ENCODE peak calls at places on chromosomes 4 and X, in ten cellular contexts. R is heart left ventricle, U is HL-60, Q is mesendoderm, P is gastrocnemius medialis, M is fibroblast of lung, G is PC-9, N is OCI-LY7, O is right lobe of liver, J is tibial artery. H is an unnamed sample.

GRCh38 chrX:80876877-80877276 is 67.2 kb upstream of the BRWD3 start:
- DNase-seq in M (peak), P (no peak), O (no peak), N (peak), U (no peak), J (no peak), R (no peak), Q (peak), G (no peak), H (no peak)

GRCh38 chrX:71095033-71095432 is 618 bp upstream of the FOXO4 start:
- DNase-seq in G (no peak), Q (no peak), O (no peak), R (no peak), N (no peak), M (no peak), U (no peak), P (no peak), J (no peak), H (no peak)

GRCh38 chrX:80550722-80551121 is 130.5 kb downstream of the TENT5D start:
- DNase-seq in G (no peak), N (peak), P (no peak), J (no peak), M (no peak), R (no peak), O (no peak), U (no peak), Q (peak), H (no peak)

GRCh38 chr4:16674133-16674532 is 224.3 kb downstream of the LDB2 start:
- DNase-seq in M (no peak), O (no peak), U (no peak), P (no peak), Q (no peak), G (no peak), J (no peak), N (no peak), R (no peak), H (no peak)

GRCh38 chr4:147175460-147176025 is 229.9 kb upstream of the TTC29 start:
- DNase-seq in Q (peak), R (no peak), O (no peak), M (no peak), N (no peak), J (no peak), P (no peak), U (no peak), G (no peak), H (no peak)

GRCh38 chrX:3803305-3803704 is 89.9 kb upstream of the PRKX start:
- DNase-seq in N (no peak), R (no peak), O (no peak), G (no peak), P (no peak), Q (no peak), J (no peak), M (no peak), U (no peak), H (no peak)

GRCh38 chr4:162727232-162727631 is 439.5 kb downstream of the NAF1 start:
- DNase-seq in J (no peak), Q (no peak), P (no peak), R (no peak), O (no peak), U (no peak), N (no peak), M (no peak), G (no peak), H (no peak)

GRCh38 chr4:60723796-60724195 is 476.3 kb upstream of the ADGRL3 start:
- DNase-seq in Q (peak), U (no peak), O (no peak), J (no peak), R (no peak), G (no peak), P (no peak), M (no peak), N (no peak), H (no peak)

GRCh38 chr4:84606645-84607044 is 23.7 kb downstream of the CDS1 start:
- DNase-seq in G (no peak), N (no peak), R (no peak), Q (no peak), O (no peak), U (no peak), P (no peak), M (no peak), J (no peak), H (no peak)

GRCh38 chr4:105709081-105709450 is 482 bp downstream of the GSTCD start:
- DNase-seq in Q (peak), U (no peak), O (no peak), N (peak), G (no peak), R (no peak), J (no peak), M (peak), P (peak), H (no peak)

GRCh38 chrX:48945517-48946348 is 11.7 kb downstream of the OTUD5 start:
- DNase-seq in M (peak), J (no peak), R (peak), P (peak), O (peak), G (no peak), U (no peak), Q (peak), N (peak), H (no peak)

GRCh38 chr4:139552506-139552905 is 3.5 kb downstream of the SETD7 start:
- DNase-seq in R (no peak), U (no peak), Q (peak), P (no peak), G (no peak), O (no peak), J (no peak), N (no peak), M (no peak), H (no peak)

GRCh38 chr4:179196511-179196910 is 1754.3 kb upstream of the AGA start:
- DNase-seq in J (no peak), Q (peak), N (no peak), G (no peak), P (no peak), M (peak), U (no peak), O (no peak), R (no peak), H (no peak)

GRCh38 chrX:47502591-47503222 is 19.7 kb upstream of the ZNF41 start:
- DNase-seq in O (no peak), J (no peak), G (peak), U (no peak), P (no peak), Q (no peak), N (no peak), R (no peak), M (peak), H (no peak)

GRCh38 chrX:71671043-71671829 is 3.9 kb downstream of the LOC101059915 start:
- DNase-seq in M (no peak), R (no peak), J (no peak), G (no peak), N (no peak), P (no peak), O (no peak), Q (no peak), U (no peak), H (no peak)

GRCh38 chr4:73869130-73870055 is at the start of gene CXCL1:
- DNase-seq in Q (peak), U (no peak), O (peak), R (peak), J (no peak), P (no peak), M (no peak), N (no peak), G (no peak), H (no peak)

GRCh38 chr4:118738999-118739690 is 54.0 kb downstream of the METTL14 start:
- DNase-seq in O (no peak), J (no peak), Q (no peak), M (no peak), U (no peak), N (no peak), G (no peak), P (no peak), R (no peak), H (no peak)
- H3K27ac ChIP-seq in O (no peak), J (no peak), Q (no peak), M (no peak), U (no peak), N (no peak), G (no peak), P (no peak), R (no peak), H (no peak)

DNA sequence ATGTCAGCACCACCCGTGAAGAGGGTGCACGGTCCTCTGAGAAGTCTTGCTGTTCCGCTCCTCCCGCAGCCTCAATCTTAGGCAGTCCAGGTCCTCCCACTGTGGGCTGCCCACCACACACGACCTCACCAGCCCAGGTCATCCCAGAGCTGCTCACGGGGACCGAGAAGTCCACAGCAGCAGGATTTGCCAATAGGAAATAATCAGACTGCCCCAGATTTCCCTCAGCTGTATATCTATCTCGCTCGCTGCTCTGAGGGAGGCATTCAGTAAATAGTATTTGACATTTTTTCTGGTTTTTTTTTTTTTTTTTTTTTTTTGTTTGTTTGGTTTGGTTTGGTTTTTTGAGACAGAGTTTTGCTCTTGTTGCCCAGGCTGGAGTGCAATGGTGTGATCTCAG is 83.8 kb downstream of the STOX2 start:
- DNase-seq in N (no peak), M (no peak), P (peak), J (no peak), Q (no peak), U (no peak), G (no peak), R (no peak), O (no peak), H (no peak)
- H3K27ac ChIP-seq in N (no peak), M (peak), P (peak), J (no peak), Q (no peak), U (peak), G (peak), R (peak), O (no peak), H (peak)

GRCh38 chr4:156291317-156291716 is 337.7 kb upstream of the CTSO start:
- DNase-seq in Q (no peak), N (no peak), M (peak), O (no peak), P (no peak), J (no peak), U (no peak), R (no peak), G (no peak), H (no peak)
- H3K27ac ChIP-seq in Q (no peak), N (no peak), M (no peak), O (no peak), P (no peak), J (no peak), U (no peak), R (no peak), G (no peak), H (no peak)

GRCh38 chrX:42714981-42715688 is 62.8 kb downstream of the PPP1R2C start:
- DNase-seq in J (peak), N (no peak), O (peak), U (no peak), P (no peak), R (no peak), G (no peak), Q (peak), M (peak), H (peak)
- H3K27ac ChIP-seq in J (peak), N (no peak), O (no peak), U (no peak), P (no peak), R (no peak), G (no peak), Q (no peak), M (no peak), H (peak)

DNA sequence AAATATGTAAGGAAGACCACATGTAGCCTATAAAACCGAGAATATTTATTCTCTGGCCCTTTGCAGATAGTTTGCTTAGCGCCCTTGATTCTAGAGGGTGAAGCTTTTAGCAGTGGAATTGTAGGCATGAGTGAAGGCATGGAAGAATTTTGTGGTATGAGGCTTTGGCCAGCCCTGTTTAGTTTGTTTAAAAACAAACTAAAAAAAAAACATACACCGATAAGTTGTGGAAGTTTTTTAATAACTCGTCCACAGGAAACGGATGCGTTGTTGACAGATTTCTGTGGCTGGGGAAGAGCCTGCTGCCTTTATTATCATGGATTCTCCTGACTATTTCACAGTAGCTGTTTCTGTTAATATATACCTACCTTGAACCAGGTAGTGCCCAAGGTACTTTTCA is 194.7 kb upstream of the LNX1 start:
- DNase-seq in P (no peak), N (no peak), G (no peak), O (no peak), Q (no peak), M (no peak), U (no peak), J (no peak), R (no peak), H (no peak)
- H3K27ac ChIP-seq in P (no peak), N (no peak), G (no peak), O (no peak), Q (no peak), M (no peak), U (no peak), J (no peak), R (no peak), H (no peak)

GRCh38 chr4:151407018-151407417 is 2.0 kb upstream of the FHIP1A start:
- DNase-seq in N (no peak), Q (no peak), J (no peak), R (no peak), G (no peak), P (no peak), M (no peak), O (no peak), U (no peak), H (no peak)

GRCh38 chr4:151409470-151410313 is 716 bp downstream of the FHIP1A start:
- DNase-seq in U (peak), N (no peak), O (peak), R (no peak), M (no peak), G (peak), J (peak), P (peak), Q (peak), H (no peak)

GRCh38 chr4:151408380-151408629 is 671 bp upstream of the FHIP1A start:
- DNase-seq in O (no peak), P (no peak), U (no peak), J (no peak), R (no peak), M (no peak), G (no peak), N (no peak), Q (no peak), H (no peak)

GRCh38 chr4:151407466-151408379 is 1.3 kb upstream of the FHIP1A start:
- DNase-seq in Q (peak), G (no peak), N (no peak), U (peak), J (no peak), O (peak), R (peak), P (peak), M (no peak), H (peak)

GRCh38 chr4:151408630-151409469 is at the start of gene FHIP1A:
- DNase-seq in J (peak), O (peak), P (peak), G (peak), R (peak), U (peak), M (peak), Q (peak), N (peak), H (peak)
- H3K27ac ChIP-seq in J (peak), O (peak), P (peak), G (peak), R (no peak), U (no peak), M (no peak), Q (peak), N (no peak), H (peak)

GRCh38 chr4:185697488-185697887 is 114.5 kb downstream of the SORBS2 start:
- DNase-seq in R (no peak), O (no peak), U (no peak), P (no peak), N (no peak), J (no peak), M (no peak), G (no peak), Q (no peak), H (no peak)

GRCh38 chr4:185695743-185696142 is 116.3 kb downstream of the SORBS2 start:
- DNase-seq in J (no peak), Q (no peak), O (no peak), U (no peak), M (no peak), G (no peak), P (no peak), N (no peak), R (no peak), H (no peak)

GRCh38 chr4:185700048-185700447 is 111.9 kb downstream of the SORBS2 start:
- DNase-seq in O (no peak), M (no peak), R (no peak), U (no peak), Q (no peak), J (no peak), P (no peak), N (no peak), G (no peak), H (peak)

GRCh38 chr4:185702147-185702663 is 109.8 kb downstream of the SORBS2 start:
- DNase-seq in O (no peak), M (no peak), R (no peak), N (no peak), P (no peak), J (no peak), Q (no peak), G (no peak), U (no peak), H (no peak)

GRCh38 chr4:185700635-185701034 is 111.4 kb downstream of the SORBS2 start:
- DNase-seq in O (no peak), N (no peak), P (no peak), Q (no peak), R (no peak), U (no peak), J (no peak), G (no peak), M (no peak), H (no peak)
- H3K27ac ChIP-seq in O (peak), N (no peak), P (no peak), Q (no peak), R (no peak), U (no peak), J (peak), G (no peak), M (no peak), H (peak)

GRCh38 chr4:133865606-133866327 is 335.8 kb downstream of the PABPC4L start:
- DNase-seq in G (peak), N (no peak), M (peak), U (no peak), O (no peak), J (no peak), R (no peak), P (no peak), Q (peak), H (no peak)
- H3K27ac ChIP-seq in G (no peak), N (no peak), M (peak), U (no peak), O (no peak), J (no peak), R (no peak), P (no peak), Q (no peak), H (no peak)

DNA sequence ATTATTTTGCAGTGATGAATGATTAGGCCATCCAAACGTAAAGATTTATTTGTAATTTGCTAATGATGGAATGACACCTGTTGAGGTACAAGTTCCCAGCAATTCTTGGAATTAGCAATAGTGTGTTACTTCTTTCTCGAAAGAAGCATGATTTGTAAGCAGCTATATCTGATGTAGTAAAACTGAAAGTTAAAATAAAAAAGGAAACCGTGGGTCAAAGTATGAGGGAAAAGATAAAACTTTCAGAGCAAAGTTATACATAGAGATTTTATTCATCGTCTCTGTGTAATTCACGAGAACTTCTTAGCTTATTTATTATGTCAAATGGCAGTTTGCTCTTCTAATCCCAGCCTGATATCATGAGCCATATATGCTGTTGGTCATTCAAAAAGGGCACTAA is 59.0 kb downstream of the NFKB1 start:
- DNase-seq in M (no peak), O (no peak), P (no peak), N (no peak), J (no peak), R (no peak), Q (no peak), G (no peak), U (no peak), H (no peak)
- H3K27ac ChIP-seq in M (no peak), O (no peak), P (no peak), N (no peak), J (peak), R (no peak), Q (no peak), G (no peak), U (no peak), H (peak)

DNA sequence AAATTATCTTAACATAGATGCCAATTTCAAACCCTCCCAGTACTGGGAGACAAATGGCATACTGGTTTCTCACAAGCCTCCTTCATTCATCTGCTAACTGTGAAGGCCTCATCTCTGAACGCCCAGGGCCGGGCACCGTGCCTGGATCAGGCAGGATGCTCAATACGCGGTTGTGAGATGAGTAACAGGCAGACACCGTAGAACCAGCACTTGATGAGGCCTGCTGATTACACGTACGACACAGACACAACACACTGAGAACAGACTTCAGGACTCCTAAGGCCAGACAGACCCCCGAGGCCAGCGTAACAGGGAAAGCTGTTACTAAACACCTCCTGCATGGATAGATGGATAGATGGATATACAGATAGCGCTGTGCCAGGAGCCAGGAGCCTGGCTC is 154.6 kb downstream of the AFAP1 start:
- DNase-seq in U (no peak), P (no peak), R (no peak), J (peak), N (no peak), G (peak), Q (no peak), M (no peak), O (no peak), H (no peak)
- H3K27ac ChIP-seq in U (no peak), P (no peak), R (no peak), J (no peak), N (no peak), G (no peak), Q (no peak), M (no peak), O (no peak), H (no peak)